ENCODE peak calls at places on chromosomes 4 and X, in seven cellular contexts. One of them, this sample, is unnamed.

GRCh38 chr4:34250562-34250961 is 1993.8 kb downstream of the ARAP2 start:
- DNase-seq in cardiac fibroblast: peak
- DNase-seq in dorsolateral prefrontal cortex: no peak
- DNase-seq in foreskin fibroblast: peak
- DNase-seq in fibroblast of mammary gland: peak
- DNase-seq in cardiac muscle cell: no peak
- DNase-seq in kidney epithelial cell: no peak
- DNase-seq in this sample: no peak

GRCh38 chrX:71128166-71128833 is 9.9 kb downstream of the MED12 start:
- DNase-seq in cardiac fibroblast: peak
- DNase-seq in dorsolateral prefrontal cortex: no peak
- DNase-seq in foreskin fibroblast: peak
- DNase-seq in fibroblast of mammary gland: peak
- DNase-seq in cardiac muscle cell: no peak
- DNase-seq in kidney epithelial cell: peak
- DNase-seq in this sample: no peak

GRCh38 chrX:53242310-53242709 is 17.3 kb upstream of the KDM5C start:
- DNase-seq in cardiac fibroblast: no peak
- DNase-seq in dorsolateral prefrontal cortex: no peak
- DNase-seq in foreskin fibroblast: no peak
- DNase-seq in fibroblast of mammary gland: no peak
- DNase-seq in cardiac muscle cell: no peak
- DNase-seq in kidney epithelial cell: no peak
- DNase-seq in this sample: no peak

GRCh38 chr4:55038176-55038890 is 87.1 kb downstream of the KDR start:
- DNase-seq in cardiac fibroblast: peak
- DNase-seq in dorsolateral prefrontal cortex: no peak
- DNase-seq in foreskin fibroblast: peak
- DNase-seq in fibroblast of mammary gland: peak
- DNase-seq in cardiac muscle cell: no peak
- DNase-seq in kidney epithelial cell: no peak
- DNase-seq in this sample: no peak

GRCh38 chr4:38173935-38174334 is 213.7 kb downstream of the PTTG2 start:
- DNase-seq in cardiac fibroblast: peak
- DNase-seq in dorsolateral prefrontal cortex: no peak
- DNase-seq in foreskin fibroblast: no peak
- DNase-seq in fibroblast of mammary gland: no peak
- DNase-seq in cardiac muscle cell: no peak
- DNase-seq in kidney epithelial cell: no peak
- DNase-seq in this sample: no peak

GRCh38 chr4:2059726-2060577 is 825 bp downstream of the NAT8L start:
- DNase-seq in cardiac fibroblast: no peak
- DNase-seq in dorsolateral prefrontal cortex: no peak
- DNase-seq in foreskin fibroblast: peak
- DNase-seq in fibroblast of mammary gland: peak
- DNase-seq in cardiac muscle cell: peak
- DNase-seq in kidney epithelial cell: no peak
- DNase-seq in this sample: no peak

GRCh38 chr4:174629265-174629664 is 107.0 kb upstream of the HPGD start:
- DNase-seq in cardiac fibroblast: no peak
- DNase-seq in dorsolateral prefrontal cortex: no peak
- DNase-seq in foreskin fibroblast: peak
- DNase-seq in fibroblast of mammary gland: peak
- DNase-seq in cardiac muscle cell: no peak
- DNase-seq in kidney epithelial cell: peak
- DNase-seq in this sample: no peak

GRCh38 chr4:144656857-144657256 is 10.9 kb downstream of the HHIP start:
- DNase-seq in cardiac fibroblast: peak
- DNase-seq in dorsolateral prefrontal cortex: no peak
- DNase-seq in foreskin fibroblast: peak
- DNase-seq in fibroblast of mammary gland: peak
- DNase-seq in cardiac muscle cell: no peak
- DNase-seq in kidney epithelial cell: no peak
- DNase-seq in this sample: no peak

GRCh38 chrX:123859409-123859827 is 435 bp upstream of the XIAP start:
- DNase-seq in cardiac fibroblast: no peak
- DNase-seq in dorsolateral prefrontal cortex: peak
- DNase-seq in foreskin fibroblast: no peak
- DNase-seq in fibroblast of mammary gland: no peak
- DNase-seq in cardiac muscle cell: no peak
- DNase-seq in kidney epithelial cell: no peak
- DNase-seq in this sample: no peak

GRCh38 chr4:101370663-101371210 is 23.4 kb upstream of the PPP3CA start:
- DNase-seq in cardiac fibroblast: no peak
- DNase-seq in dorsolateral prefrontal cortex: no peak
- DNase-seq in foreskin fibroblast: no peak
- DNase-seq in fibroblast of mammary gland: no peak
- DNase-seq in cardiac muscle cell: no peak
- DNase-seq in kidney epithelial cell: no peak
- DNase-seq in this sample: no peak
- TF ChIP-seq CTCF in cardiac fibroblast: no peak
- TF ChIP-seq CTCF in dorsolateral prefrontal cortex: no peak
- TF ChIP-seq CTCF in foreskin fibroblast: no peak
- TF ChIP-seq CTCF in fibroblast of mammary gland: no peak
- TF ChIP-seq CTCF in cardiac muscle cell: no peak
- TF ChIP-seq CTCF in kidney epithelial cell: no peak
- TF ChIP-seq CTCF in this sample: no peak

DNA sequence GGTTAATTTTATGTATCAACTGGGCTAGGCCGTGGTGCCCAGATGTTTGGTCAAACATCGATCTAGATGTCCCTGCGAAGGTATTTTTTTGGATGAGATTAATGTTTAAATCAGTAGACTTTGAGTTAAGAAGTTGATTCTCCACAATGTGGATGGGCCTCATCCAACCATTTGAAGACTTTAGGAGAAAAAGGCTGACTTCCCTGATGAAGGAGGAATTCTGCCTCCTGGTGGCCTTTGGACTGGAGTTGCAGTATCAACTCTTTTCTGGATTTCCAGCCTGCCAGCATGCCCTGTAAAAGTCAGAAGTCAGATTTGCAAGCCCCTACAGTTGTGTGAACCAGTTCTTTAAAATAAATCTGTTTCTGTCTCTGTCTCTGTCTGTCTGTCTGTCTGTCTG is 91.4 kb downstream of the STK32B start:
- DNase-seq in cardiac fibroblast: peak
- DNase-seq in dorsolateral prefrontal cortex: no peak
- DNase-seq in foreskin fibroblast: peak
- DNase-seq in fibroblast of mammary gland: peak
- DNase-seq in cardiac muscle cell: peak
- DNase-seq in kidney epithelial cell: no peak
- DNase-seq in this sample: peak
- TF ChIP-seq CTCF in cardiac fibroblast: peak
- TF ChIP-seq CTCF in dorsolateral prefrontal cortex: peak
- TF ChIP-seq CTCF in foreskin fibroblast: peak
- TF ChIP-seq CTCF in fibroblast of mammary gland: peak
- TF ChIP-seq CTCF in cardiac muscle cell: peak
- TF ChIP-seq CTCF in kidney epithelial cell: peak
- TF ChIP-seq CTCF in this sample: peak

DNA sequence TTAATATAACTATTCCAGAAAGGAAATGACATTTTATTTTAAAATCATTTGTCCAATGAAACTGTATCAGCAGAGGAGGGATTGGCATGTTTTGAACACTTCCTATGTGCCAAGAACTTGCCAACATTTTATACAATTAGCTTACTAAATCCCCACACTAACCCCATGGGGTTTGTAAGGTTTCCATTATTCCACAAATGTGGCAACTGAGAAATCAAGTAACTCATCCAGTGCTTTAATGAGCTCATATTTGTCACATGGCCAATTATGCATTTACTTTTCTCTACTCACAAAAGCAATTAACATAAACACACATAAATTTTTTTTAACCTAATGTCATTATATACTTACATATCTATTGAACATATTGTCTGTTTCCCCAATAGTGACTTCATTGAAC is 37.3 kb downstream of the MANBA start:
- DNase-seq in cardiac fibroblast: no peak
- DNase-seq in dorsolateral prefrontal cortex: no peak
- DNase-seq in foreskin fibroblast: no peak
- DNase-seq in fibroblast of mammary gland: peak
- DNase-seq in cardiac muscle cell: no peak
- DNase-seq in kidney epithelial cell: no peak
- DNase-seq in this sample: no peak
- TF ChIP-seq CTCF in cardiac fibroblast: no peak
- TF ChIP-seq CTCF in dorsolateral prefrontal cortex: no peak
- TF ChIP-seq CTCF in foreskin fibroblast: no peak
- TF ChIP-seq CTCF in fibroblast of mammary gland: no peak
- TF ChIP-seq CTCF in cardiac muscle cell: no peak
- TF ChIP-seq CTCF in kidney epithelial cell: no peak
- TF ChIP-seq CTCF in this sample: no peak

DNA sequence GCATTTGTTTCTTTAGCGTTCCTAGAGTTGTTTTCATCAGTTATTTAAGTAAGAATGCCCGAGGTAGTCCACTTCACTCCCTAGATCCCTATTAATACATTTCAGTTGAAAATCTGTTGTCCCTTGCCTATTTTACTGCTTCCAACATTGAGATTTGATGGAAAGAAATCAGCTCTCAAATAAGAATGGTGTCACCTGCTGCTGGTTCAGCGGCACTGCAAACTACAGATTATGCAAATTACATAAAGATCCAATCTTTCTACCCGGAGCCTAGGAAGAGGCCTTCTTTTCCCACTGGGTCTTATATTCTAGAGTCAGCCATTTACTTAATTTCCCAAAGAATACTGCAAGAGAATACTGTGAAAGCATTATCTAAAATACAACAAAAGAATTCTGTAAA is 597.6 kb upstream of the MAGEB2 start:
- DNase-seq in cardiac fibroblast: peak
- DNase-seq in dorsolateral prefrontal cortex: no peak
- DNase-seq in foreskin fibroblast: no peak
- DNase-seq in fibroblast of mammary gland: peak
- DNase-seq in cardiac muscle cell: no peak
- DNase-seq in kidney epithelial cell: no peak
- DNase-seq in this sample: no peak
- TF ChIP-seq CTCF in cardiac fibroblast: peak
- TF ChIP-seq CTCF in dorsolateral prefrontal cortex: peak
- TF ChIP-seq CTCF in foreskin fibroblast: no peak
- TF ChIP-seq CTCF in fibroblast of mammary gland: no peak
- TF ChIP-seq CTCF in cardiac muscle cell: peak
- TF ChIP-seq CTCF in kidney epithelial cell: peak
- TF ChIP-seq CTCF in this sample: no peak

DNA sequence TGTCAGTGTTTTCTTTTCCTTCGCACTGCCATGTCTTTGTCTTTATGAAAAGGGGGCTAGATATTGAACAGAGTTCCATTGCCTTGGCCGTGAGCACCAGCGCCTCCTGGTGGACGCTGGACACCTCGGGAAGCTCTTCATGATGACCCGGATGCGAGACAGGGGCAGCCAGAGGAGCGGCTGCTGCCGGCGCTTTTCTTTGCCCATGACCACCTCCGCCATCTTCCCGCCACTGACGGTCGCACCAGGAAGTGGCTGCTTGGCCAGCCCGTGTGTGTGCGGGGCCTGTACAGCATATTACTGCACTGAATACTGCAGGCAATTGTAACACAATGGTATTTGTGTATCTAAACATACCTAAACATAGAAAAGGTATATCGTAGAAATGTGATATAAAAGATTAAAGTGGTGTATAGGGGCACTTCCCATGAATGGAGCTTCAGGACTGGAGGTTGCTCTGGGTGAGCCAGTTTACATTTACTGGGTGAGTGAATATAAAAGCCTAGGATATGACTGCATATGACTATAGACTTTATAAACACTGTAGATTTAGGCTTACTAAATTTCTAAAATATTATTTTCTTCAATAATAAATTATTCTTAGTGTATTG is 15.8 kb upstream of the GRIA2 start:
- DNase-seq in cardiac fibroblast: peak
- DNase-seq in dorsolateral prefrontal cortex: no peak
- DNase-seq in foreskin fibroblast: peak
- DNase-seq in fibroblast of mammary gland: peak
- DNase-seq in cardiac muscle cell: peak
- DNase-seq in kidney epithelial cell: no peak
- DNase-seq in this sample: peak
- TF ChIP-seq CTCF in cardiac fibroblast: peak
- TF ChIP-seq CTCF in dorsolateral prefrontal cortex: peak
- TF ChIP-seq CTCF in foreskin fibroblast: peak
- TF ChIP-seq CTCF in fibroblast of mammary gland: peak
- TF ChIP-seq CTCF in cardiac muscle cell: peak
- TF ChIP-seq CTCF in kidney epithelial cell: peak
- TF ChIP-seq CTCF in this sample: peak

DNA sequence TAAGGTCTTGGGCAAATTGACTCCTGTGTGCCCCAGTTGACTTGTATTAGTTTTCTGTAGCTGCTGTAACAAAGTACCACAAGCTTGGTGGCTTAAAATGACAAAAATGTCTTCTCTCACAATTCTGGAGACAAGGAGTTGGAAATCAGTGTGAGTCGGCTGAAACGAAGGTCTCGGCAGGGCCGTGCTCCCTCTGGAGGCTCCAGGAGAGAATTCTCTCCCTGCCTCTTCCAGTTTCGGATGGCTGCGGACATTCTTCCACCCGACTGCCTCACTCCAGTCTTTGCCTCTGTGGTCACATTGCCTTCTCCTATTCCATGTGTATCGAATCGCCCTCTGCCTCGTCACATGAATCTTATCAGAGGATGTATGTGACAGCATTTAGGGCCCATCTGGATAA is 66.0 kb upstream of the PHOX2B start:
- DNase-seq in cardiac fibroblast: peak
- DNase-seq in dorsolateral prefrontal cortex: no peak
- DNase-seq in foreskin fibroblast: peak
- DNase-seq in fibroblast of mammary gland: no peak
- DNase-seq in cardiac muscle cell: peak
- DNase-seq in kidney epithelial cell: peak
- DNase-seq in this sample: peak
- TF ChIP-seq CTCF in cardiac fibroblast: peak
- TF ChIP-seq CTCF in dorsolateral prefrontal cortex: no peak
- TF ChIP-seq CTCF in foreskin fibroblast: peak
- TF ChIP-seq CTCF in fibroblast of mammary gland: peak
- TF ChIP-seq CTCF in cardiac muscle cell: peak
- TF ChIP-seq CTCF in kidney epithelial cell: peak
- TF ChIP-seq CTCF in this sample: no peak

DNA sequence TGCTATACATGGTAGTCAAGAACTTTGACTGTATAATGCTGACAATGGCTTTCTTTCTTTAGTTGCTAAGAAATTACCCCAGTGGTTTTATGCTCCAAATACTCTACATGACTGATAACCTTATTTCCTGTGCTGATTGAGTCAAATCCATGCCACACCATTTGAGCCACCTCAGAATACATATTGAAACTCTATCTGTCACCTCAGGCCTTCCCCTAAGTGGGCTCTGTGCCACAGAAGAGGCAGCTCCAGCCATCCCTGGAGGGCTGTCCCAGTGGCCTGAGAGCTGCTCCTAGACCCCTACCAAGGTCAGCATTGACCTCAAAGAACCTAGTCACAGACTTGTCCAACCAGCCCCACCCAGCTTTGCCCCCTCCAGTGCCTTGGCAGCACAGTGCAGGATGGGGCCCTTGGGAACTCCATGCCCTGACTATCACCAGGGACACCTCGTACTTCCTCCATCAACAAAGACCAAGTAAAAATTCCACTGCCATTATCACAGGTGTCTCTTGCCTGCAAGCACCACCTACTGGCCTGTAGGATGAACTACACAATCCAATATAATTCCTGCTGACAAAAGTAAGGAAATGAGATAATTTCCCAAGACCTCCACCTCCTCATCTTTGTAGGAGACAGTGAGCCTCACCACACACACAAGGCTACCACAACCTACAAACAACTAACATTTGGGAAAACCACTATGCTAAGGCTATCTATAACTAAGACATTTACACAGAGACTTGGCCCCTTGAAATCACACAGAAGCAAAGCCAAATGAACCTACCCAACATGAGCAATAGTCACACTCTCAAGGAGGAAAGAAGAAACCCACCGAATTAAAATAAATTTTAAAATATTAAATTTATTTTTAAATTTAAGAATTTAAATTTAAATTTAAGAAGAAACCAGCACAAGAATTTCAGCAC is 239.9 kb downstream of the NKX6-1 start:
- DNase-seq in cardiac fibroblast: peak
- DNase-seq in dorsolateral prefrontal cortex: no peak
- DNase-seq in foreskin fibroblast: peak
- DNase-seq in fibroblast of mammary gland: peak
- DNase-seq in cardiac muscle cell: no peak
- DNase-seq in kidney epithelial cell: no peak
- DNase-seq in this sample: no peak
- TF ChIP-seq CTCF in cardiac fibroblast: peak
- TF ChIP-seq CTCF in dorsolateral prefrontal cortex: no peak
- TF ChIP-seq CTCF in foreskin fibroblast: peak
- TF ChIP-seq CTCF in fibroblast of mammary gland: peak
- TF ChIP-seq CTCF in cardiac muscle cell: peak
- TF ChIP-seq CTCF in kidney epithelial cell: peak
- TF ChIP-seq CTCF in this sample: peak

This sample was measured in endothelial cell.